ENCODE peak calls at places on chromosomes 7 and 10, in eight cellular contexts. One of them, this sample, is unnamed.

GRCh38 chr10:14545827-14546226 is 215.1 kb upstream of the FRMD4A start:
- DNase-seq in lower lobe of right lung: no peak
- DNase-seq in heart left ventricle: no peak
- DNase-seq in HAP-1: no peak
- DNase-seq in upper lobe of right lung: no peak
- DNase-seq in CD4-positive, CD25-positive, alpha-beta regulatory T cell: no peak
- DNase-seq in CD8-positive, alpha-beta memory T cell: no peak
- DNase-seq in bronchial epithelial cell: peak; percentile 73
- DNase-seq in this sample: peak; percentile 45

GRCh38 chr10:110490640-110491039 is 7.1 kb upstream of the DUSP5 start:
- DNase-seq in lower lobe of right lung: no peak
- DNase-seq in heart left ventricle: no peak
- DNase-seq in HAP-1: no peak
- DNase-seq in upper lobe of right lung: no peak
- DNase-seq in CD4-positive, CD25-positive, alpha-beta regulatory T cell: no peak
- DNase-seq in CD8-positive, alpha-beta memory T cell: no peak
- DNase-seq in bronchial epithelial cell: no peak
- DNase-seq in this sample: no peak

GRCh38 chr7:98946389-98946788 is 68.1 kb downstream of the TRRAP start:
- DNase-seq in lower lobe of right lung: no peak
- DNase-seq in heart left ventricle: no peak
- DNase-seq in HAP-1: no peak
- DNase-seq in upper lobe of right lung: no peak
- DNase-seq in CD4-positive, CD25-positive, alpha-beta regulatory T cell: no peak
- DNase-seq in CD8-positive, alpha-beta memory T cell: no peak
- DNase-seq in bronchial epithelial cell: no peak
- DNase-seq in this sample: no peak

GRCh38 chr10:61752111-61753011 is 89.6 kb downstream of the CABCOCO1 start:
- DNase-seq in lower lobe of right lung: no peak
- DNase-seq in heart left ventricle: no peak
- DNase-seq in HAP-1: no peak
- DNase-seq in upper lobe of right lung: no peak
- DNase-seq in CD4-positive, CD25-positive, alpha-beta regulatory T cell: peak; percentile 24
- DNase-seq in CD8-positive, alpha-beta memory T cell: no peak
- DNase-seq in bronchial epithelial cell: peak; percentile 76
- DNase-seq in this sample: peak; percentile 70

GRCh38 chr7:55472928-55473725 is 99.2 kb downstream of the VOPP1 start:
- DNase-seq in lower lobe of right lung: no peak
- DNase-seq in heart left ventricle: no peak
- DNase-seq in HAP-1: no peak
- DNase-seq in upper lobe of right lung: peak; percentile 48
- DNase-seq in CD4-positive, CD25-positive, alpha-beta regulatory T cell: no peak
- DNase-seq in CD8-positive, alpha-beta memory T cell: no peak
- DNase-seq in bronchial epithelial cell: no peak
- DNase-seq in this sample: no peak

GRCh38 chr10:67665491-67665890 is 30.5 kb downstream of the CTNNA3 start:
- DNase-seq in lower lobe of right lung: no peak
- DNase-seq in heart left ventricle: peak; percentile 57
- DNase-seq in HAP-1: peak; percentile 20
- DNase-seq in upper lobe of right lung: no peak
- DNase-seq in CD4-positive, CD25-positive, alpha-beta regulatory T cell: no peak
- DNase-seq in CD8-positive, alpha-beta memory T cell: no peak
- DNase-seq in bronchial epithelial cell: peak; percentile 22
- DNase-seq in this sample: no peak

GRCh38 chr7:19982841-19983835 is 209.7 kb upstream of the TMEM196 start:
- DNase-seq in lower lobe of right lung: no peak
- DNase-seq in heart left ventricle: peak; percentile 28
- DNase-seq in HAP-1: peak; percentile 70
- DNase-seq in upper lobe of right lung: no peak
- DNase-seq in CD4-positive, CD25-positive, alpha-beta regulatory T cell: no peak
- DNase-seq in CD8-positive, alpha-beta memory T cell: no peak
- DNase-seq in bronchial epithelial cell: peak; percentile 53
- DNase-seq in this sample: peak; percentile 45

GRCh38 chr7:133675510-133676218 is 422.8 kb downstream of the EXOC4 start:
- DNase-seq in lower lobe of right lung: no peak
- DNase-seq in heart left ventricle: no peak
- DNase-seq in HAP-1: no peak
- DNase-seq in upper lobe of right lung: no peak
- DNase-seq in CD4-positive, CD25-positive, alpha-beta regulatory T cell: no peak
- DNase-seq in CD8-positive, alpha-beta memory T cell: no peak
- DNase-seq in bronchial epithelial cell: peak; percentile 58
- DNase-seq in this sample: peak; percentile 30

GRCh38 chr7:77223261-77223660 is 23.6 kb upstream of the FGL2 start:
- DNase-seq in lower lobe of right lung: no peak
- DNase-seq in heart left ventricle: no peak
- DNase-seq in HAP-1: no peak
- DNase-seq in upper lobe of right lung: no peak
- DNase-seq in CD4-positive, CD25-positive, alpha-beta regulatory T cell: no peak
- DNase-seq in CD8-positive, alpha-beta memory T cell: no peak
- DNase-seq in bronchial epithelial cell: peak; percentile 15
- DNase-seq in this sample: no peak

GRCh38 chr7:36272211-36272566 is 117.5 kb upstream of the ANLN start:
- DNase-seq in lower lobe of right lung: no peak
- DNase-seq in heart left ventricle: no peak
- DNase-seq in HAP-1: no peak
- DNase-seq in upper lobe of right lung: no peak
- DNase-seq in CD4-positive, CD25-positive, alpha-beta regulatory T cell: no peak
- DNase-seq in CD8-positive, alpha-beta memory T cell: no peak
- DNase-seq in bronchial epithelial cell: no peak
- DNase-seq in this sample: no peak

GRCh38 chr10:90328896-90329295 is 528.9 kb downstream of the HTR7 start:
- DNase-seq in lower lobe of right lung: no peak
- DNase-seq in heart left ventricle: no peak
- DNase-seq in HAP-1: no peak
- DNase-seq in upper lobe of right lung: no peak
- DNase-seq in CD4-positive, CD25-positive, alpha-beta regulatory T cell: no peak
- DNase-seq in CD8-positive, alpha-beta memory T cell: no peak
- DNase-seq in bronchial epithelial cell: no peak
- DNase-seq in this sample: no peak

GRCh38 chr7:30473903-30474302 is 4.7 kb downstream of the NOD1 start:
- DNase-seq in lower lobe of right lung: no peak
- DNase-seq in heart left ventricle: no peak
- DNase-seq in HAP-1: no peak
- DNase-seq in upper lobe of right lung: no peak
- DNase-seq in CD4-positive, CD25-positive, alpha-beta regulatory T cell: no peak
- DNase-seq in CD8-positive, alpha-beta memory T cell: no peak
- DNase-seq in bronchial epithelial cell: no peak
- DNase-seq in this sample: no peak

GRCh38 chr7:88795553-88795952 is at the start of gene TEX47:
- DNase-seq in lower lobe of right lung: no peak
- DNase-seq in heart left ventricle: no peak
- DNase-seq in HAP-1: no peak
- DNase-seq in upper lobe of right lung: no peak
- DNase-seq in CD4-positive, CD25-positive, alpha-beta regulatory T cell: no peak
- DNase-seq in CD8-positive, alpha-beta memory T cell: no peak
- DNase-seq in bronchial epithelial cell: no peak
- DNase-seq in this sample: no peak

GRCh38 chr10:61621538-61622150 is 41.1 kb upstream of the CABCOCO1 start:
- DNase-seq in lower lobe of right lung: no peak
- DNase-seq in heart left ventricle: no peak
- DNase-seq in HAP-1: peak; percentile 30
- DNase-seq in upper lobe of right lung: no peak
- DNase-seq in CD4-positive, CD25-positive, alpha-beta regulatory T cell: no peak
- DNase-seq in CD8-positive, alpha-beta memory T cell: no peak
- DNase-seq in bronchial epithelial cell: peak; percentile 45
- DNase-seq in this sample: no peak

GRCh38 chr10:80487791-80488538 is 33.9 kb downstream of the TSPAN14 start:
- DNase-seq in lower lobe of right lung: peak; percentile 83
- DNase-seq in heart left ventricle: no peak
- DNase-seq in HAP-1: no peak
- DNase-seq in upper lobe of right lung: peak; percentile 83
- DNase-seq in CD4-positive, CD25-positive, alpha-beta regulatory T cell: peak; percentile 61
- DNase-seq in CD8-positive, alpha-beta memory T cell: peak; percentile 57
- DNase-seq in bronchial epithelial cell: no peak
- DNase-seq in this sample: no peak

GRCh38 chr7:92831716-92832622 is 4.4 kb downstream of the CDK6 start:
- DNase-seq in lower lobe of right lung: no peak
- DNase-seq in heart left ventricle: no peak
- DNase-seq in HAP-1: peak; percentile 35
- DNase-seq in upper lobe of right lung: no peak
- DNase-seq in CD4-positive, CD25-positive, alpha-beta regulatory T cell: no peak
- DNase-seq in CD8-positive, alpha-beta memory T cell: no peak
- DNase-seq in bronchial epithelial cell: peak; percentile 69
- DNase-seq in this sample: peak; percentile 87

DNA sequence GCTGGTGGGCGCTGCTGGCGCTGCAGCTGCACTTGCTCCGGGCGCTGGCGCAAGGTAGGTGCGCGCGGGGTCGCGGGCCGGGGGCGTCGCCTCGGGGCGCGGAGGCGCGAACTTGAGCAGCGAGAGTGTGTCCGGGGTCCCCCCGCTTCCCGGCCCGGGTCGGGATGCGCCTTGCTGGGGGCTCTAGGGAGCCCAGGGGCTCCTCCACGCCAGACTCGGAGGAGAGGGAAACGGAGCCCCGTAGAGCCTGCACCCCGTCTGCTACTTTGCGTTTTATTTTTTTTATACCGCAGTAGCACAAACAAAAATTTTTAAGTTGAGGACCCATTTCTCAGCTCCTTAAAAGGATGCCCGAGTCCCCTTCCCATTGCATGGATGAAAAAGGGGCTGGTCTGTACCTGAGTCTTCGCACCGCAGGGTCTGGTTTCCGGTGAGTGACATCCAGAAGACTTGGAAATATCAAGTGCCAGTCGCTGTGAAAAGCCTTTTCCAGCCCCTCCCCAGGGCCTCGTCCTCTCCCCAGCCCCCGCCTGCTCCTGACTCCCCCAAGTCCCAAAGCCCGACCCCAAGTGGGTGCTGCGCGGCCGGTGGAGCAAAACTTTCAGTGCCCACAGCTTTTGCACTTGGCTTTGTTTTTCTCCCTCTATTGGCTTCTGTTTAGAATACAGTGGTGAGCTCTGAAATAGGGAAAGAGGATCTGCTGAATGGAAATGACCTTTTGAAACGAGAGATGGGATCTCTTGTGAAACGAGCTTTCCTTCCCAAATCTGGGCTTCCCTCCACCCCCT is 973 bp downstream of the SDK1 start:
- DNase-seq in lower lobe of right lung: no peak
- DNase-seq in heart left ventricle: peak; percentile 30
- DNase-seq in HAP-1: peak; percentile 34
- DNase-seq in upper lobe of right lung: no peak
- DNase-seq in CD4-positive, CD25-positive, alpha-beta regulatory T cell: peak; percentile 15
- DNase-seq in CD8-positive, alpha-beta memory T cell: no peak
- DNase-seq in bronchial epithelial cell: no peak
- DNase-seq in this sample: no peak
- H3K27me3 ChIP-seq in lower lobe of right lung: peaks cover 7% of the 10 kb centered on the region
- H3K27me3 ChIP-seq in heart left ventricle: peaks cover 5% of the 10 kb centered on the region
- H3K27me3 ChIP-seq in HAP-1: peaks cover 6% of the 10 kb centered on the region
- H3K27me3 ChIP-seq in upper lobe of right lung: no peaks in the 10 kb centered on the region
- H3K27me3 ChIP-seq in CD4-positive, CD25-positive, alpha-beta regulatory T cell: peaks cover 10% of the 10 kb centered on the region
- H3K27me3 ChIP-seq in CD8-positive, alpha-beta memory T cell: peaks cover 5% of the 10 kb centered on the region
- H3K27me3 ChIP-seq in bronchial epithelial cell: peaks cover 10% of the 10 kb centered on the region
- H3K27me3 ChIP-seq in this sample: peaks cover 11% of the 10 kb centered on the region

GRCh38 chr7:23184709-23185354 is 3.0 kb downstream of the NUP42 start:
- DNase-seq in lower lobe of right lung: no peak
- DNase-seq in heart left ventricle: peak; percentile 51
- DNase-seq in HAP-1: peak; percentile 71
- DNase-seq in upper lobe of right lung: no peak
- DNase-seq in CD4-positive, CD25-positive, alpha-beta regulatory T cell: no peak
- DNase-seq in CD8-positive, alpha-beta memory T cell: no peak
- DNase-seq in bronchial epithelial cell: peak; percentile 47
- DNase-seq in this sample: peak; percentile 52

GRCh38 chr7:23185980-23186379 is 4.1 kb downstream of the NUP42 start:
- DNase-seq in lower lobe of right lung: no peak
- DNase-seq in heart left ventricle: no peak
- DNase-seq in HAP-1: no peak
- DNase-seq in upper lobe of right lung: no peak
- DNase-seq in CD4-positive, CD25-positive, alpha-beta regulatory T cell: no peak
- DNase-seq in CD8-positive, alpha-beta memory T cell: no peak
- DNase-seq in bronchial epithelial cell: no peak
- DNase-seq in this sample: no peak

GRCh38 chr7:23184291-23184690 is 2.4 kb downstream of the NUP42 start:
- DNase-seq in lower lobe of right lung: no peak
- DNase-seq in heart left ventricle: no peak
- DNase-seq in HAP-1: no peak
- DNase-seq in upper lobe of right lung: no peak
- DNase-seq in CD4-positive, CD25-positive, alpha-beta regulatory T cell: no peak
- DNase-seq in CD8-positive, alpha-beta memory T cell: no peak
- DNase-seq in bronchial epithelial cell: no peak
- DNase-seq in this sample: no peak

GRCh38 chr7:23181684-23182553 is at the start of gene NUP42:
- DNase-seq in lower lobe of right lung: peak; percentile 97
- DNase-seq in heart left ventricle: peak; percentile 96
- DNase-seq in HAP-1: peak; percentile 98
- DNase-seq in upper lobe of right lung: peak; percentile 97
- DNase-seq in CD4-positive, CD25-positive, alpha-beta regulatory T cell: peak; percentile 94
- DNase-seq in CD8-positive, alpha-beta memory T cell: peak; percentile 91
- DNase-seq in bronchial epithelial cell: peak; percentile 97
- DNase-seq in this sample: peak; percentile 98

GRCh38 chr7:23183279-23184012 is 1.6 kb downstream of the NUP42 start:
- DNase-seq in lower lobe of right lung: no peak
- DNase-seq in heart left ventricle: no peak
- DNase-seq in HAP-1: peak; percentile 38
- DNase-seq in upper lobe of right lung: no peak
- DNase-seq in CD4-positive, CD25-positive, alpha-beta regulatory T cell: no peak
- DNase-seq in CD8-positive, alpha-beta memory T cell: no peak
- DNase-seq in bronchial epithelial cell: no peak
- DNase-seq in this sample: no peak
- H3K4me3 ChIP-seq in lower lobe of right lung: peak overlapping the region; percentile 88
- H3K4me3 ChIP-seq in heart left ventricle: no peak overlapping the region
- H3K4me3 ChIP-seq in HAP-1: peak overlapping the region; percentile 75
- H3K4me3 ChIP-seq in upper lobe of right lung: peak overlapping the region; percentile 84
- H3K4me3 ChIP-seq in CD4-positive, CD25-positive, alpha-beta regulatory T cell: peak overlapping the region; percentile 68
- H3K4me3 ChIP-seq in CD8-positive, alpha-beta memory T cell: no peak overlapping the region
- H3K4me3 ChIP-seq in bronchial epithelial cell: no peak overlapping the region
- H3K4me3 ChIP-seq in this sample: peak overlapping the region; percentile 85

GRCh38 chr7:128165927-128166420 is 75.1 kb upstream of the LEP start:
- DNase-seq in lower lobe of right lung: no peak
- DNase-seq in heart left ventricle: no peak
- DNase-seq in HAP-1: no peak
- DNase-seq in upper lobe of right lung: no peak
- DNase-seq in CD4-positive, CD25-positive, alpha-beta regulatory T cell: no peak
- DNase-seq in CD8-positive, alpha-beta memory T cell: no peak
- DNase-seq in bronchial epithelial cell: no peak
- DNase-seq in this sample: no peak
- H3K27me3 ChIP-seq in lower lobe of right lung: peaks cover 90% of the 10 kb centered on the region
- H3K27me3 ChIP-seq in heart left ventricle: peaks cover 47% of the 10 kb centered on the region
- H3K27me3 ChIP-seq in HAP-1: peaks cover 60% of the 10 kb centered on the region
- H3K27me3 ChIP-seq in upper lobe of right lung: peaks cover 69% of the 10 kb centered on the region
- H3K27me3 ChIP-seq in CD4-positive, CD25-positive, alpha-beta regulatory T cell: peaks cover 16% of the 10 kb centered on the region
- H3K27me3 ChIP-seq in CD8-positive, alpha-beta memory T cell: peaks cover 33% of the 10 kb centered on the region
- H3K27me3 ChIP-seq in bronchial epithelial cell: peaks cover 18% of the 10 kb centered on the region
- H3K27me3 ChIP-seq in this sample: peaks cover 6% of the 10 kb centered on the region

DNA sequence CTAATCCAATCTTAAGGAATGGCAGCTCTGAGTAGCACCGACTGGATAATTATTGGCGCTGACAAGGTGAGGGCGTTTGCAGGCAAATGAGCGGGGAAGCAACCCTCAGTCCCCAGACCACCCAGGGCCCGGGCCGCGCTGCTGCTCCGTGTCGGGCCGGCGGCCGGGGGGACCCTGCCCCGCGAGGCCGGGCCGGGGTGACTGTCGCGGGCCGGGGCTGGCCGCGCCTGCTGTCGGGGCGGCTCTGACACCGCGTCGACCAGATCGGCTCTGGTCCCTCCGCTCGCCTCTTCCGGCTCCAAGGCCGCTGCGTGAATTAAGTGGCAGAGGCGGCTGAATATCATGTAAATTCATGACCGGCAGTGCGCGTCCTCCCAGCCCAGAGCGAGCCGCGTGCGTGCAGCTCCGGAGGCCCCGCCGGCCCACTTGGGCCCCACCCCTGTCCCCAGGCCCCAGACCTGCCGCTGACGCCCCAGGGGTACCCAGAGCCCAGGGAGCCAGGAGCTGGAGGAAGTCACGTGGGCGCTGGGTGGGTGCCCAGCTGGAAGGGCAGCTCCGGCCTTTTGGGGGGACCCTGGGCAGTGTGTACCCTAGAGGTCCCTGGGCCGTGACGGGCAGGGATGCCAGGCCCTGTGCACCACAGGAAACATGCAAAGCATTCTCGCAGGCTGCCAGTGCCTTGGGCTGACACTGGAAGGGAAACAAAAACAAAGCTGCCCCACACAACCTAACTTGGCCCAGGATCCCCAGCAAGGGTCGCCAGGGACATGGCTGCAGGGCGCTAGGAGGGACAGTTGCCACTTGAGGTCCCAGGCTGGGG is 584.0 kb upstream of the MKI67 start:
- DNase-seq in lower lobe of right lung: no peak
- DNase-seq in heart left ventricle: no peak
- DNase-seq in HAP-1: no peak
- DNase-seq in upper lobe of right lung: no peak
- DNase-seq in CD4-positive, CD25-positive, alpha-beta regulatory T cell: no peak
- DNase-seq in CD8-positive, alpha-beta memory T cell: no peak
- DNase-seq in bronchial epithelial cell: no peak
- DNase-seq in this sample: no peak
- H3K4me3 ChIP-seq in lower lobe of right lung: no peak overlapping the region
- H3K4me3 ChIP-seq in heart left ventricle: no peak overlapping the region
- H3K4me3 ChIP-seq in HAP-1: no peak overlapping the region
- H3K4me3 ChIP-seq in upper lobe of right lung: no peak overlapping the region
- H3K4me3 ChIP-seq in CD4-positive, CD25-positive, alpha-beta regulatory T cell: no peak overlapping the region
- H3K4me3 ChIP-seq in CD8-positive, alpha-beta memory T cell: no peak overlapping the region
- H3K4me3 ChIP-seq in bronchial epithelial cell: no peak overlapping the region
- H3K4me3 ChIP-seq in this sample: no peak overlapping the region

This sample was measured in mammary epithelial cell.